ENCODE peak calls at places on chromosomes 2 and 18, in ten cellular contexts. P is IMR-90; N is right cardiac atrium; U is naive thymus-derived CD4-positive, alpha-beta T cell; K is CD8-positive, alpha-beta T cell; D is aorta; M is HCT116; Q is astrocyte; A is PC-9; C is A549. S is an unnamed sample.

GRCh38 chr18:63844254-63844653 is 43.3 kb upstream of the SERPINB2 start:
- DNase-seq in P (peak; percentile 67), N (no peak), U (no peak), K (no peak), D (no peak), M (peak; percentile 31), Q (peak; percentile 7), A (peak; percentile 40), C (peak; percentile 43), S (peak; percentile 77)

GRCh38 chr2:100031604-100032003 is 110.8 kb downstream of the AFF3 start:
- DNase-seq in P (no peak), N (no peak), U (no peak), K (no peak), D (no peak), M (no peak), Q (no peak), A (no peak), C (no peak), S (no peak)

GRCh38 chr2:217585362-217585761 is 417.4 kb downstream of the TNS1 start:
- DNase-seq in P (no peak), N (peak; percentile 28), U (no peak), K (no peak), D (no peak), M (no peak), Q (no peak), A (no peak), C (no peak), S (no peak)

GRCh38 chr2:145874466-145874865 is 1354.5 kb upstream of the ZEB2 start:
- DNase-seq in P (peak; percentile 64), N (no peak), U (no peak), K (no peak), D (no peak), M (no peak), Q (peak; percentile 47), A (no peak), C (no peak), S (no peak)

GRCh38 chr2:67389286-67389685 is 7.8 kb upstream of the ETAA1 start:
- DNase-seq in P (peak; percentile 70), N (no peak), U (no peak), K (no peak), D (no peak), M (no peak), Q (peak; percentile 74), A (peak; percentile 46), C (no peak), S (peak; percentile 55)

GRCh38 chr2:234425923-234426603 is 70.8 kb downstream of the ARL4C start:
- DNase-seq in P (no peak), N (no peak), U (peak; percentile 92), K (peak; percentile 61), D (no peak), M (no peak), Q (no peak), A (peak; percentile 85), C (no peak), S (no peak)

GRCh38 chr18:9950289-9951016 is 36.6 kb downstream of the VAPA start:
- DNase-seq in P (peak; percentile 54), N (no peak), U (no peak), K (no peak), D (no peak), M (no peak), Q (peak; percentile 73), A (no peak), C (no peak), S (no peak)

GRCh38 chr2:59425292-59425691 is 1128.2 kb downstream of the BCL11A start:
- DNase-seq in P (no peak), N (no peak), U (no peak), K (no peak), D (no peak), M (no peak), Q (no peak), A (no peak), C (peak; percentile 39), S (no peak)

GRCh38 chr2:218964041-218964771 is 4.7 kb downstream of the CDK5R2 start:
- DNase-seq in P (peak; percentile 92), N (no peak), U (no peak), K (no peak), D (no peak), M (no peak), Q (peak; percentile 87), A (peak; percentile 58), C (peak; percentile 87), S (no peak)

GRCh38 chr2:107411267-107411666 is 415.4 kb upstream of the RGPD4 start:
- DNase-seq in P (no peak), N (no peak), U (no peak), K (no peak), D (no peak), M (no peak), Q (no peak), A (no peak), C (no peak), S (no peak)

GRCh38 chr2:107412981-107413380 is 413.7 kb upstream of the RGPD4 start:
- DNase-seq in P (no peak), N (no peak), U (no peak), K (no peak), D (no peak), M (no peak), Q (peak; percentile 46), A (no peak), C (no peak), S (no peak)

GRCh38 chr2:107407974-107408373 is 418.7 kb upstream of the RGPD4 start:
- DNase-seq in P (no peak), N (no peak), U (no peak), K (no peak), D (no peak), M (no peak), Q (no peak), A (no peak), C (no peak), S (no peak)

GRCh38 chr2:107414376-107414775 is 412.3 kb upstream of the RGPD4 start:
- DNase-seq in P (no peak), N (no peak), U (no peak), K (no peak), D (no peak), M (no peak), Q (no peak), A (no peak), C (no peak), S (no peak)

DNA sequence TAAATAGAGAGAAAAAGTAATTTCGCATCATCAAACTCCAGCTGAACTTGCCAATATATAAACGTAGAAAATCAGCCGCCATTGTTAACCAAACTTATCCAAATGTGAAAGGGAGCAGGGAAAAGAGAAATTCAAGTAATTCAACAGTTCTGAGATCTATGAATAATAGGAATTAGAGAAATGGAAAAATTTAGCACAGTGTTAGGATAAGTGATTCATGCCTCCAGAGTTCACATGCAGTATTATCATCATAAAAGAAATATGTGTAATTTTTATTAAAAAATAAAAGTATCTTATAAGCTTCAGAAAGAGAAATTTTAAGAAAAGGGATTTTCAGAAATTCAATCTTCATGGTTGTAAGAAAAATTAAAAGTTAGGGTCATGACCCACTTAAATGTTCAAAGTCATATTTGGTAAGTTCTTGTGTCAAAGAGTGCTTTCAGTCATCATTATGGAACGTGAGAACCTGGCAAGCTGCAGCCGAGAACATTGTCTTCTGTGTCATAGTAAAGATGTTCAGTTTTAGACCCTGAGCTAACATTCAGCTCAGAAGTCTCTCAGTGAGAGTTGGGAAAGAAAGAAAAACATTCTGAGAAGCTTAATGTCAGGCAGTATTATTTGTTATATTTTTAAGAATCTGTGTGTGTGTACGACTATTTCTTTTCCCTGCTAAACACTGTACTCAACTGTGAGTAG is 414.3 kb upstream of the RGPD4 start:
- DNase-seq in P (no peak), N (no peak), U (no peak), K (no peak), D (no peak), M (no peak), Q (peak; percentile 47), A (no peak), C (no peak), S (no peak)
- H3K4me3 ChIP-seq in P (no peak overlapping the region), N (no peak overlapping the region), U (no peak overlapping the region), K (no peak overlapping the region), D (no peak overlapping the region), M (no peak overlapping the region), Q (peak overlapping the region; percentile 9), A (no peak overlapping the region), C (no peak overlapping the region), S (no peak overlapping the region)

DNA sequence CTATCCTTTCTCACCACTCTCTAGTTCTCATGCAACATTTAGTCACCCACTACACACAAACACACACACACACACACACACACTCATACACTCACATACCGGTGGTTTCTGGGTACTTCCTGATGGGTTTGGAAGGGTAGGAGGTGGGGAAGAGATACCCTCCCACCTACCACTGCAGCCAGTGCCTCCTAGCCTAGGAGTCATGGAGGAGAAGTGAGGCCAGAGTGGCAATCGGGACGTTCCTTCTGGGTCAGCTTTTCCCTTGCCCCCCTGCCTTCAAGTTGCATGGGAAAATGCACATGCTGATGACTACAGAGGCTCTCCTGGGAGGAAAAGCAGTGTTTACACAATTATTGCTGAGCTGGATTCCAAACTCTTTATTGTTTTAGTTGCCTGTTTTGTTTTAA is 53.8 kb upstream of the SPATS2L start:
- DNase-seq in P (peak; percentile 93), N (peak; percentile 22), U (no peak), K (no peak), D (no peak), M (no peak), Q (peak; percentile 61), A (no peak), C (no peak), S (no peak)
- H3K27ac ChIP-seq in P (peak overlapping the region; percentile 87), N (no peak overlapping the region), U (no peak overlapping the region), K (no peak overlapping the region), D (no peak overlapping the region), M (no peak overlapping the region), Q (no peak overlapping the region), A (no peak overlapping the region), C (no peak overlapping the region), S (no peak overlapping the region)

DNA sequence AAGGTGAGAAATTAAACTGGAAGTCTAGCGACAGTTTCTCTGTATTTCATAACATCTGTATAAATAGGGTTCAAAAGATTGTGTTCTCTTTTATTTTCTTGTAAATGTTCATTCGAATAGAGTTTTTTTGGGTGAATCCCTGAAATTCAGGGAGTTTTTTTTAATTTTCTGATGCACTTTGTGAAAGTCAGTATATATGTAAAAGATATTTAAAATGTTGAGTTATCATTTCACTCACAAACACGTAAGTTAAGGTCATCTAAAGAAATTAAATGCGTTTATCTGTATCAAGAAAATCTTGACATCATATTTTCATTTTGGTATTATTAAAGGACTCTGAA is 3.4 kb downstream of the SP9 start:
- DNase-seq in P (no peak), N (no peak), U (no peak), K (no peak), D (no peak), M (no peak), Q (no peak), A (no peak), C (no peak), S (no peak)
- H3K4me3 ChIP-seq in P (no peak overlapping the region), N (no peak overlapping the region), U (no peak overlapping the region), K (no peak overlapping the region), D (no peak overlapping the region), M (peak overlapping the region; percentile 64), Q (no peak overlapping the region), A (no peak overlapping the region), C (peak overlapping the region; percentile 64), S (peak overlapping the region; percentile 82)

DNA sequence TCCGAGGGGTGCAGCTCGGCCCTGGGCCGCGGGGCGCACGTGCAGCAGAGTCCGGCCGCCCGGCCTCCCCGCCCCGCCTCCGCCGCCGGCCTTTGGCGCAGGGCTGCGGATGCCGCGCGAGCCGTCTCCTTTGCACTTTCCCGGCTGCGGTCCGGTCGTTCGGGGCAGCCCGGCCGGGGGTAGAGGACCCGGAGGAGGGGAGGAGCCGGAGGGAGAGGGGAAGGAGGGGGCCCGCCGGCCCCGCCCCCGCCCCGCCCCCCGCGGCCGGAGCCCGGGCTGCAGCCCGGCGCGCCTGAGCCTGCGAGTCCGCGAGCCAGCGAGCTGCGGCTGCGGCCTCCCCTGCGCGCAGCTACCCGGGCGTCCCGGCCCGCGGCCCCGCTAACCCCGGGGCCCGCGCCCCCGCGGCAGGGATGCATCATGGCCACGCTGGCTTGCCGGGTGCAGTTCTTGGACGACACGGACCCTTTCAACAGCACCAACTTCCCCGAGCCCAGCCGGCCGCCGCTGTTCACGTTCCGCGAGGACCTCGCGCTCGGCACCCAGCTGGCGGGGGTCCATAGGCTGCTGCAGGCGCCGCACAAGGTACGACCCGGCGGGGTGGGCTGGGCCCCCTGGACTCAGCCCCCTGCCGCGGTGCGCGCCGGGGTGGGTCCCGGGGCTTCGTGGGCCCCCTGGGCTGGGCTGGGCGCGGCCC is at the start of gene FHOD3:
- DNase-seq in P (peak; percentile 49), N (peak; percentile 77), U (no peak), K (no peak), D (peak; percentile 82), M (no peak), Q (peak; percentile 41), A (peak; percentile 33), C (peak; percentile 26), S (no peak)
- H3K27ac ChIP-seq in P (peak within 1 kb of the TSS; percentile 81), N (peak within 1 kb of the TSS; percentile 57), U (no peak within 1 kb of the TSS), K (no peak within 1 kb of the TSS), D (peak within 1 kb of the TSS; percentile 66), M (peak within 1 kb of the TSS; percentile 49), Q (peak within 1 kb of the TSS; percentile 47), A (peak within 1 kb of the TSS; percentile 65), C (peak within 1 kb of the TSS; percentile 72), S (no peak within 1 kb of the TSS)